ENCODE peak calls at places on chromosome 19, in seven cellular contexts. One of them, this sample, is unnamed.
A peak's percentile ranks its signal among the peaks of the same experiment; 100 is the strongest.

GRCh38 chr19:40813182-40813581 is 14.2 kb downstream of the EGLN2 start:
- DNase-seq in germinal center: no peak
- DNase-seq in ELR: no peak
- DNase-seq in HS-5: no peak
- DNase-seq in MCF 10A: no peak
- DNase-seq in ecto neural progenitor cell: no peak
- DNase-seq in NCI-H2227 treated with DMSO at 0.1 percent for 48 hours: peak; percentile 52
- DNase-seq in this sample: no peak

GRCh38 chr19:17997969-17998826 is 9.8 kb upstream of the ARRDC2 start:
- DNase-seq in NCI-H2227 treated with DMSO at 0.1 percent for 48 hours: no peak
- DNase-seq in ecto neural progenitor cell: peak; percentile 63
- DNase-seq in germinal center: no peak
- DNase-seq in MCF 10A: peak; percentile 44
- DNase-seq in HS-5: no peak
- DNase-seq in ELR: peak; percentile 82
- DNase-seq in this sample: no peak

GRCh38 chr19:16801599-16801998 is 27.6 kb upstream of the SIN3B start:
- DNase-seq in ELR: peak; percentile 66
- DNase-seq in HS-5: no peak
- DNase-seq in germinal center: no peak
- DNase-seq in ecto neural progenitor cell: no peak
- DNase-seq in NCI-H2227 treated with DMSO at 0.1 percent for 48 hours: no peak
- DNase-seq in MCF 10A: peak; percentile 63
- DNase-seq in this sample: peak; percentile 23

GRCh38 chr19:2048104-2048958 is 2.7 kb downstream of the MKNK2 start:
- DNase-seq in NCI-H2227 treated with DMSO at 0.1 percent for 48 hours: no peak
- DNase-seq in ecto neural progenitor cell: no peak
- DNase-seq in MCF 10A: no peak
- DNase-seq in HS-5: no peak
- DNase-seq in ELR: no peak
- DNase-seq in germinal center: no peak
- DNase-seq in this sample: no peak

GRCh38 chr19:45450042-45450380 is 17.8 kb upstream of the FOSB start:
- DNase-seq in MCF 10A: no peak
- DNase-seq in germinal center: no peak
- DNase-seq in HS-5: no peak
- DNase-seq in ELR: no peak
- DNase-seq in NCI-H2227 treated with DMSO at 0.1 percent for 48 hours: no peak
- DNase-seq in ecto neural progenitor cell: no peak
- DNase-seq in this sample: no peak

GRCh38 chr19:13463296-13463695 is 43.0 kb downstream of the CACNA1A start:
- DNase-seq in germinal center: peak; percentile 12
- DNase-seq in MCF 10A: peak; percentile 44
- DNase-seq in ecto neural progenitor cell: peak; percentile 63
- DNase-seq in ELR: peak; percentile 13
- DNase-seq in HS-5: no peak
- DNase-seq in NCI-H2227 treated with DMSO at 0.1 percent for 48 hours: no peak
- DNase-seq in this sample: no peak

GRCh38 chr19:54179921-54180452 is 7.0 kb upstream of the TMC4 start:
- DNase-seq in MCF 10A: no peak
- DNase-seq in ecto neural progenitor cell: peak; percentile 89
- DNase-seq in germinal center: no peak
- DNase-seq in ELR: peak; percentile 49
- DNase-seq in HS-5: no peak
- DNase-seq in NCI-H2227 treated with DMSO at 0.1 percent for 48 hours: peak; percentile 99
- DNase-seq in this sample: no peak

GRCh38 chr19:4584670-4585460 is 25.4 kb upstream of the SEMA6B start:
- DNase-seq in ELR: no peak
- DNase-seq in NCI-H2227 treated with DMSO at 0.1 percent for 48 hours: no peak
- DNase-seq in germinal center: no peak
- DNase-seq in ecto neural progenitor cell: peak; percentile 88
- DNase-seq in HS-5: no peak
- DNase-seq in MCF 10A: no peak
- DNase-seq in this sample: no peak

GRCh38 chr19:55640043-55640576 is 692 bp upstream of the ZNF580 start:
- DNase-seq in germinal center: peak; percentile 83
- DNase-seq in NCI-H2227 treated with DMSO at 0.1 percent for 48 hours: no peak
- DNase-seq in MCF 10A: no peak
- DNase-seq in ecto neural progenitor cell: no peak
- DNase-seq in ELR: peak; percentile 60
- DNase-seq in HS-5: no peak
- DNase-seq in this sample: no peak

GRCh38 chr19:31676271-31677004 is 327.2 kb upstream of the TSHZ3 start:
- DNase-seq in germinal center: no peak
- DNase-seq in ELR: no peak
- DNase-seq in NCI-H2227 treated with DMSO at 0.1 percent for 48 hours: no peak
- DNase-seq in HS-5: no peak
- DNase-seq in MCF 10A: no peak
- DNase-seq in ecto neural progenitor cell: no peak
- DNase-seq in this sample: no peak

GRCh38 chr19:42455621-42456081 is 12.9 kb upstream of the CXCL17 start:
- DNase-seq in ecto neural progenitor cell: no peak
- DNase-seq in germinal center: no peak
- DNase-seq in HS-5: no peak
- DNase-seq in MCF 10A: peak; percentile 77
- DNase-seq in ELR: peak; percentile 23
- DNase-seq in NCI-H2227 treated with DMSO at 0.1 percent for 48 hours: no peak
- DNase-seq in this sample: no peak

GRCh38 chr19:17777840-17778620 is 16.9 kb upstream of the B3GNT3 start:
- DNase-seq in germinal center: peak; percentile 63
- DNase-seq in ecto neural progenitor cell: peak; percentile 88
- DNase-seq in MCF 10A: peak; percentile 83
- DNase-seq in NCI-H2227 treated with DMSO at 0.1 percent for 48 hours: no peak
- DNase-seq in HS-5: no peak
- DNase-seq in ELR: peak; percentile 75
- DNase-seq in this sample: no peak

GRCh38 chr19:39937094-39937493 is 2.7 kb upstream of the FCGBP start:
- DNase-seq in ELR: no peak
- DNase-seq in ecto neural progenitor cell: no peak
- DNase-seq in HS-5: no peak
- DNase-seq in MCF 10A: no peak
- DNase-seq in germinal center: no peak
- DNase-seq in NCI-H2227 treated with DMSO at 0.1 percent for 48 hours: no peak
- DNase-seq in this sample: no peak

GRCh38 chr19:48806818-48807589 is 3.8 kb downstream of the BCAT2 start:
- DNase-seq in ELR: no peak
- DNase-seq in MCF 10A: peak; percentile 56
- DNase-seq in NCI-H2227 treated with DMSO at 0.1 percent for 48 hours: peak; percentile 21
- DNase-seq in germinal center: no peak
- DNase-seq in HS-5: no peak
- DNase-seq in ecto neural progenitor cell: peak; percentile 72
- DNase-seq in this sample: no peak

GRCh38 chr19:46380690-46381089 is 32.7 kb downstream of the CCDC8 start:
- DNase-seq in NCI-H2227 treated with DMSO at 0.1 percent for 48 hours: no peak
- DNase-seq in HS-5: no peak
- DNase-seq in germinal center: no peak
- DNase-seq in ELR: no peak
- DNase-seq in MCF 10A: no peak
- DNase-seq in ecto neural progenitor cell: no peak
- DNase-seq in this sample: no peak

GRCh38 chr19:18282788-18283141 is 1.3 kb upstream of the JUND start:
- DNase-seq in germinal center: no peak
- DNase-seq in ELR: no peak
- DNase-seq in NCI-H2227 treated with DMSO at 0.1 percent for 48 hours: no peak
- DNase-seq in MCF 10A: no peak
- DNase-seq in HS-5: no peak
- DNase-seq in ecto neural progenitor cell: no peak
- DNase-seq in this sample: no peak

GRCh38 chr19:45789035-45789786 is 3.4 kb downstream of the DMWD start:
- DNase-seq in ELR: no peak
- DNase-seq in ecto neural progenitor cell: no peak
- DNase-seq in germinal center: no peak
- DNase-seq in NCI-H2227 treated with DMSO at 0.1 percent for 48 hours: no peak
- DNase-seq in HS-5: no peak
- DNase-seq in MCF 10A: no peak
- DNase-seq in this sample: no peak

GRCh38 chr19:3278294-3278693 is 53.8 kb downstream of the CELF5 start:
- DNase-seq in HS-5: no peak
- DNase-seq in MCF 10A: no peak
- DNase-seq in ELR: no peak
- DNase-seq in ecto neural progenitor cell: no peak
- DNase-seq in NCI-H2227 treated with DMSO at 0.1 percent for 48 hours: no peak
- DNase-seq in germinal center: no peak
- DNase-seq in this sample: no peak

GRCh38 chr19:4583961-4584669 is 24.6 kb upstream of the SEMA6B start:
- DNase-seq in HS-5: no peak
- DNase-seq in NCI-H2227 treated with DMSO at 0.1 percent for 48 hours: no peak
- DNase-seq in ecto neural progenitor cell: peak; percentile 86
- DNase-seq in germinal center: peak; percentile 53
- DNase-seq in MCF 10A: peak; percentile 44
- DNase-seq in ELR: no peak
- DNase-seq in this sample: no peak

GRCh38 chr19:8325454-8325853 is 4.2 kb downstream of the RPS28 start:
- DNase-seq in NCI-H2227 treated with DMSO at 0.1 percent for 48 hours: no peak
- DNase-seq in HS-5: no peak
- DNase-seq in germinal center: no peak
- DNase-seq in ELR: no peak
- DNase-seq in MCF 10A: no peak
- DNase-seq in ecto neural progenitor cell: no peak
- DNase-seq in this sample: no peak

GRCh38 chr19:12983561-12984142 is 11.6 kb upstream of the NFIX start:
- DNase-seq in HS-5: peak; percentile 48
- DNase-seq in ELR: peak; percentile 81
- DNase-seq in MCF 10A: peak; percentile 74
- DNase-seq in ecto neural progenitor cell: peak; percentile 92
- DNase-seq in germinal center: peak; percentile 92
- DNase-seq in NCI-H2227 treated with DMSO at 0.1 percent for 48 hours: peak; percentile 65
- DNase-seq in this sample: peak; percentile 37

GRCh38 chr19:35755550-35756371 is 1.1 kb downstream of the HSPB6 start:
- DNase-seq in MCF 10A: no peak
- DNase-seq in ELR: peak; percentile 32
- DNase-seq in HS-5: no peak
- DNase-seq in germinal center: no peak
- DNase-seq in ecto neural progenitor cell: no peak
- DNase-seq in NCI-H2227 treated with DMSO at 0.1 percent for 48 hours: no peak
- DNase-seq in this sample: no peak

GRCh38 chr19:4277051-4277700 is 1.9 kb upstream of the SHD start:
- DNase-seq in ELR: no peak
- DNase-seq in MCF 10A: no peak
- DNase-seq in HS-5: no peak
- DNase-seq in ecto neural progenitor cell: no peak
- DNase-seq in NCI-H2227 treated with DMSO at 0.1 percent for 48 hours: peak; percentile 85
- DNase-seq in germinal center: no peak
- DNase-seq in this sample: no peak

GRCh38 chr19:52590728-52591127 is 20.6 kb downstream of the ZNF701 start:
- DNase-seq in ecto neural progenitor cell: no peak
- DNase-seq in HS-5: no peak
- DNase-seq in ELR: no peak
- DNase-seq in NCI-H2227 treated with DMSO at 0.1 percent for 48 hours: no peak
- DNase-seq in germinal center: no peak
- DNase-seq in MCF 10A: no peak
- DNase-seq in this sample: no peak

GRCh38 chr19:45276284-45276687 is 25.2 kb downstream of the MARK4 start:
- DNase-seq in germinal center: no peak
- DNase-seq in ecto neural progenitor cell: no peak
- DNase-seq in MCF 10A: no peak
- DNase-seq in ELR: no peak
- DNase-seq in NCI-H2227 treated with DMSO at 0.1 percent for 48 hours: peak; percentile 44
- DNase-seq in HS-5: no peak
- DNase-seq in this sample: no peak

GRCh38 chr19:51333836-51334460 is 8.0 kb downstream of the VSIG10L start:
- DNase-seq in germinal center: no peak
- DNase-seq in HS-5: no peak
- DNase-seq in ELR: no peak
- DNase-seq in ecto neural progenitor cell: peak; percentile 43
- DNase-seq in MCF 10A: no peak
- DNase-seq in NCI-H2227 treated with DMSO at 0.1 percent for 48 hours: no peak
- DNase-seq in this sample: no peak

GRCh38 chr19:50402544-50403301 is 16.0 kb upstream of the SPIB start:
- DNase-seq in ecto neural progenitor cell: peak; percentile 29
- DNase-seq in MCF 10A: no peak
- DNase-seq in germinal center: no peak
- DNase-seq in HS-5: no peak
- DNase-seq in ELR: no peak
- DNase-seq in NCI-H2227 treated with DMSO at 0.1 percent for 48 hours: no peak
- DNase-seq in this sample: no peak

GRCh38 chr19:42197375-42197817 is 20.1 kb downstream of the DEDD2 start:
- DNase-seq in HS-5: no peak
- DNase-seq in ELR: no peak
- DNase-seq in germinal center: no peak
- DNase-seq in MCF 10A: peak; percentile 34
- DNase-seq in NCI-H2227 treated with DMSO at 0.1 percent for 48 hours: no peak
- DNase-seq in ecto neural progenitor cell: no peak
- DNase-seq in this sample: no peak

GRCh38 chr19:7119582-7119981 is 50.1 kb downstream of the ZNF557 start:
- DNase-seq in HS-5: no peak
- DNase-seq in NCI-H2227 treated with DMSO at 0.1 percent for 48 hours: no peak
- DNase-seq in MCF 10A: no peak
- DNase-seq in ELR: no peak
- DNase-seq in germinal center: no peak
- DNase-seq in ecto neural progenitor cell: no peak
- DNase-seq in this sample: no peak

GRCh38 chr19:57068921-57069697 is 50.7 kb upstream of the USP29 start:
- DNase-seq in ecto neural progenitor cell: no peak
- DNase-seq in ELR: no peak
- DNase-seq in NCI-H2227 treated with DMSO at 0.1 percent for 48 hours: peak; percentile 62
- DNase-seq in MCF 10A: no peak
- DNase-seq in HS-5: no peak
- DNase-seq in germinal center: no peak
- DNase-seq in this sample: no peak

GRCh38 chr19:44723299-44723951 is 24.5 kb downstream of the CEACAM16 start:
- DNase-seq in MCF 10A: no peak
- DNase-seq in HS-5: no peak
- DNase-seq in germinal center: no peak
- DNase-seq in NCI-H2227 treated with DMSO at 0.1 percent for 48 hours: no peak
- DNase-seq in ELR: no peak
- DNase-seq in ecto neural progenitor cell: no peak
- DNase-seq in this sample: no peak